ENCODE peak calls at places on chromosome 6, in ten cellular contexts. B is RWPE1; W is brain microvascular endothelial cell; P is ascending aorta; Z is NCI-H1417; U is EL; H is nephron progenitor cell; T is stimulated activated CD4-positive, alpha-beta T cell treated with anti-CD3 and anti-CD28 coated beads, Interleukin-1b, Interleukin-23, amount 100 ng/mL, for 4 hours; E is hippocampal formation; K is omental fat pad. C is an unnamed sample.

GRCh38 chr6:56540950-56541600 is 101.6 kb downstream of the DST start:
- DNase-seq in B (no peak), W (no peak), P (no peak), Z (peak), U (peak), H (no peak), T (no peak), E (peak), K (no peak), C (no peak)

GRCh38 chr6:42555477-42556457 is 8.1 kb upstream of the UBR2 start:
- DNase-seq in B (peak), W (no peak), P (no peak), Z (no peak), U (peak), H (no peak), T (no peak), E (no peak), K (no peak), C (no peak)

GRCh38 chr6:30116724-30117123 is 3.8 kb upstream of the TRIM31 start:
- DNase-seq in B (no peak), W (no peak), P (no peak), Z (no peak), U (no peak), H (no peak), T (no peak), E (no peak), K (no peak), C (no peak)

GRCh38 chr6:73286752-73287151 is 23.8 kb upstream of the KHDC1 start:
- DNase-seq in B (no peak), W (no peak), P (no peak), Z (no peak), U (no peak), H (no peak), T (no peak), E (no peak), K (no peak), C (no peak)

GRCh38 chr6:16799279-16800193 is 38.3 kb upstream of the ATXN1 start:
- DNase-seq in B (peak), W (no peak), P (no peak), Z (no peak), U (peak), H (no peak), T (no peak), E (no peak), K (no peak), C (no peak)

GRCh38 chr6:79375635-79376425 is 141.3 kb upstream of the HMGN3 start:
- DNase-seq in B (no peak), W (no peak), P (no peak), Z (no peak), U (no peak), H (no peak), T (no peak), E (no peak), K (no peak), C (no peak)

GRCh38 chr6:133300896-133301295 is 59.7 kb downstream of the EYA4 start:
- DNase-seq in B (no peak), W (no peak), P (no peak), Z (no peak), U (no peak), H (no peak), T (no peak), E (no peak), K (no peak), C (no peak)

GRCh38 chr6:40436685-40437604 is 150.2 kb downstream of the LRFN2 start:
- DNase-seq in B (peak), W (peak), P (no peak), Z (no peak), U (peak), H (no peak), T (no peak), E (peak), K (no peak), C (no peak)

GRCh38 chr6:111872521-111873177 is 603 bp downstream of the FYN start:
- DNase-seq in B (no peak), W (peak), P (no peak), Z (peak), U (no peak), H (peak), T (peak), E (peak), K (no peak), C (peak)

GRCh38 chr6:91442342-91442741 is 855.5 kb upstream of the MAP3K7 start:
- DNase-seq in B (no peak), W (no peak), P (no peak), Z (no peak), U (no peak), H (no peak), T (no peak), E (no peak), K (no peak), C (no peak)

GRCh38 chr6:140463312-140463710 is 1088.9 kb upstream of the CITED2 start:
- DNase-seq in B (no peak), W (no peak), P (no peak), Z (peak), U (no peak), H (no peak), T (no peak), E (no peak), K (no peak), C (no peak)

GRCh38 chr6:15922510-15923307 is 206.2 kb upstream of the MYLIP start:
- DNase-seq in B (no peak), W (peak), P (no peak), Z (no peak), U (peak), H (no peak), T (no peak), E (no peak), K (no peak), C (no peak)

GRCh38 chr6:48535569-48535968 is 424.6 kb upstream of the PTCHD4 start:
- DNase-seq in B (peak), W (peak), P (no peak), Z (no peak), U (peak), H (no peak), T (no peak), E (no peak), K (no peak), C (no peak)

GRCh38 chr6:133290926-133291325 is 49.8 kb downstream of the EYA4 start:
- DNase-seq in B (no peak), W (no peak), P (no peak), Z (no peak), U (no peak), H (no peak), T (no peak), E (no peak), K (no peak), C (no peak)

GRCh38 chr6:167238169-167238693 is 52.9 kb upstream of the UNC93A start:
- DNase-seq in B (no peak), W (no peak), P (no peak), Z (no peak), U (no peak), H (peak), T (no peak), E (no peak), K (no peak), C (no peak)

GRCh38 chr6:143441680-143442359 is 8.7 kb downstream of the ADAT2 start:
- DNase-seq in B (no peak), W (peak), P (no peak), Z (no peak), U (peak), H (no peak), T (no peak), E (no peak), K (no peak), C (no peak)

GRCh38 chr6:65999288-65999791 is 292.3 kb upstream of the EYS start:
- DNase-seq in B (no peak), W (no peak), P (no peak), Z (no peak), U (no peak), H (no peak), T (no peak), E (no peak), K (no peak), C (no peak)

GRCh38 chr6:27757307-27757706 is 154.9 kb downstream of the OR2B2 start:
- DNase-seq in B (no peak), W (no peak), P (no peak), Z (no peak), U (no peak), H (peak), T (peak), E (no peak), K (no peak), C (peak)

GRCh38 chr6:43990627-43991619 is 136.3 kb downstream of the MRPL14 start:
- DNase-seq in B (no peak), W (no peak), P (no peak), Z (peak), U (peak), H (no peak), T (no peak), E (no peak), K (no peak), C (no peak)

GRCh38 chr6:75418233-75418632 is 75.4 kb downstream of the FILIP1 start:
- DNase-seq in B (peak), W (no peak), P (no peak), Z (peak), U (peak), H (no peak), T (no peak), E (no peak), K (no peak), C (peak)

GRCh38 chr6:159170333-159170672 is 1.1 kb downstream of the FNDC1 start:
- DNase-seq in B (no peak), W (no peak), P (no peak), Z (no peak), U (no peak), H (no peak), T (no peak), E (no peak), K (no peak), C (no peak)

GRCh38 chr6:101663099-101663498 is 269.6 kb downstream of the GRIK2 start:
- DNase-seq in B (no peak), W (no peak), P (no peak), Z (peak), U (no peak), H (no peak), T (no peak), E (no peak), K (no peak), C (peak)

GRCh38 chr6:136550330-136551071 is at the start of gene MAP7:
- DNase-seq in B (peak), W (no peak), P (no peak), Z (peak), U (peak), H (peak), T (peak), E (peak), K (peak), C (peak)